ENCODE peak calls at places on chromosomes 5 and 9, in four cellular contexts. One of them, this sample, is unnamed.
A peak's percentile ranks its signal among the peaks of the same experiment; 100 is the strongest.

GRCh38 chr9:38733503-38733902 is 13.6 kb upstream of the FAM240B start:
- DNase-seq in dorsolateral prefrontal cortex: no peak
- DNase-seq in omental fat pad: no peak
- DNase-seq in neural progenitor cell: no peak
- DNase-seq in this sample: no peak

GRCh38 chr5:143017992-143018391 is 247.8 kb downstream of the ARHGAP26 start:
- DNase-seq in dorsolateral prefrontal cortex: no peak
- DNase-seq in omental fat pad: no peak
- DNase-seq in neural progenitor cell: no peak
- DNase-seq in this sample: no peak

GRCh38 chr9:129276486-129277260 is 98.6 kb upstream of the IER5L start:
- DNase-seq in dorsolateral prefrontal cortex: peak; percentile 15
- DNase-seq in omental fat pad: no peak
- DNase-seq in neural progenitor cell: peak; percentile 11
- DNase-seq in this sample: no peak

GRCh38 chr9:122785269-122785668 is 3.5 kb upstream of the OR5C1 start:
- DNase-seq in dorsolateral prefrontal cortex: no peak
- DNase-seq in omental fat pad: no peak
- DNase-seq in neural progenitor cell: no peak
- DNase-seq in this sample: no peak

GRCh38 chr5:174520420-174521396 is 203.7 kb upstream of the MSX2 start:
- DNase-seq in dorsolateral prefrontal cortex: no peak
- DNase-seq in omental fat pad: no peak
- DNase-seq in neural progenitor cell: peak; percentile 94
- DNase-seq in this sample: no peak

GRCh38 chr5:139378941-139379361 is 4.1 kb downstream of the SLC23A1 start:
- DNase-seq in dorsolateral prefrontal cortex: no peak
- DNase-seq in omental fat pad: no peak
- DNase-seq in neural progenitor cell: no peak
- DNase-seq in this sample: no peak

GRCh38 chr5:80481019-80481893 is 6.6 kb upstream of the FAM151B start:
- DNase-seq in dorsolateral prefrontal cortex: no peak
- DNase-seq in omental fat pad: no peak
- DNase-seq in neural progenitor cell: peak; percentile 57
- DNase-seq in this sample: no peak

GRCh38 chr5:108661590-108662219 is 86.0 kb upstream of the FER start:
- DNase-seq in dorsolateral prefrontal cortex: no peak
- DNase-seq in omental fat pad: no peak
- DNase-seq in neural progenitor cell: no peak
- DNase-seq in this sample: no peak

GRCh38 chr9:114272739-114273431 is 50.0 kb upstream of the ORM1 start:
- DNase-seq in dorsolateral prefrontal cortex: no peak
- DNase-seq in omental fat pad: peak; percentile 1
- DNase-seq in neural progenitor cell: no peak
- DNase-seq in this sample: no peak

GRCh38 chr9:95373765-95374435 is 56.4 kb upstream of the FANCC start:
- DNase-seq in dorsolateral prefrontal cortex: no peak
- DNase-seq in omental fat pad: no peak
- DNase-seq in neural progenitor cell: no peak
- DNase-seq in this sample: no peak

GRCh38 chr9:28808042-28808441 is 1234.8 kb upstream of the C9orf72 start:
- DNase-seq in dorsolateral prefrontal cortex: no peak
- DNase-seq in omental fat pad: no peak
- DNase-seq in neural progenitor cell: no peak
- DNase-seq in this sample: no peak

GRCh38 chr5:163841-164240 is 27.5 kb upstream of the LRRC14B start:
- DNase-seq in dorsolateral prefrontal cortex: no peak
- DNase-seq in omental fat pad: no peak
- DNase-seq in neural progenitor cell: no peak
- DNase-seq in this sample: no peak

GRCh38 chr5:140224658-140225057 is 49.7 kb downstream of the CYSTM1 start:
- DNase-seq in dorsolateral prefrontal cortex: no peak
- DNase-seq in omental fat pad: no peak
- DNase-seq in neural progenitor cell: no peak
- DNase-seq in this sample: no peak

GRCh38 chr5:148976569-148977321 is 86.1 kb downstream of the SH3TC2 start:
- DNase-seq in dorsolateral prefrontal cortex: no peak
- DNase-seq in omental fat pad: no peak
- DNase-seq in neural progenitor cell: peak; percentile 57
- DNase-seq in this sample: no peak

GRCh38 chr9:110112792-110113191 is 95.2 kb downstream of the C9orf152 start:
- DNase-seq in dorsolateral prefrontal cortex: no peak
- DNase-seq in omental fat pad: no peak
- DNase-seq in neural progenitor cell: no peak
- DNase-seq in this sample: no peak

GRCh38 chr5:43401827-43402226 is 10.4 kb downstream of the CCL28 start:
- DNase-seq in dorsolateral prefrontal cortex: no peak
- DNase-seq in omental fat pad: no peak
- DNase-seq in neural progenitor cell: peak; percentile 4
- DNase-seq in this sample: no peak

GRCh38 chr9:124660341-124660801 is 110.7 kb downstream of the NR6A1 start:
- DNase-seq in dorsolateral prefrontal cortex: peak; percentile 38
- DNase-seq in omental fat pad: no peak
- DNase-seq in neural progenitor cell: peak; percentile 83
- DNase-seq in this sample: no peak

GRCh38 chr5:133786432-133786831 is 174.1 kb upstream of the FSTL4 start:
- DNase-seq in dorsolateral prefrontal cortex: no peak
- DNase-seq in omental fat pad: no peak
- DNase-seq in neural progenitor cell: no peak
- DNase-seq in this sample: no peak

GRCh38 chr9:10232352-10232930 is 380.4 kb downstream of the PTPRD start:
- DNase-seq in dorsolateral prefrontal cortex: no peak
- DNase-seq in omental fat pad: no peak
- DNase-seq in neural progenitor cell: no peak
- DNase-seq in this sample: no peak
- TF ChIP-seq CTCF in dorsolateral prefrontal cortex: peak; percentile 39
- TF ChIP-seq CTCF in omental fat pad: no peak
- TF ChIP-seq CTCF in neural progenitor cell: peak; percentile 30
- TF ChIP-seq CTCF in this sample: no peak

GRCh38 chr9:131272212-131272611 is 4.1 kb downstream of the FAM78A start:
- DNase-seq in dorsolateral prefrontal cortex: no peak
- DNase-seq in omental fat pad: no peak
- DNase-seq in neural progenitor cell: no peak
- DNase-seq in this sample: no peak

GRCh38 chr9:131273791-131274673 is 2.3 kb downstream of the FAM78A start:
- DNase-seq in dorsolateral prefrontal cortex: no peak
- DNase-seq in omental fat pad: no peak
- DNase-seq in neural progenitor cell: no peak
- DNase-seq in this sample: no peak

GRCh38 chr9:131271506-131271931 is 4.8 kb downstream of the FAM78A start:
- DNase-seq in dorsolateral prefrontal cortex: no peak
- DNase-seq in omental fat pad: no peak
- DNase-seq in neural progenitor cell: no peak
- DNase-seq in this sample: no peak

GRCh38 chr9:131274674-131275331 is 1.5 kb downstream of the FAM78A start:
- DNase-seq in dorsolateral prefrontal cortex: no peak
- DNase-seq in omental fat pad: no peak
- DNase-seq in neural progenitor cell: no peak
- DNase-seq in this sample: no peak

GRCh38 chr9:131273146-131273545 is 3.2 kb downstream of the FAM78A start:
- DNase-seq in dorsolateral prefrontal cortex: no peak
- DNase-seq in omental fat pad: no peak
- DNase-seq in neural progenitor cell: no peak
- DNase-seq in this sample: no peak
- TF ChIP-seq CTCF in dorsolateral prefrontal cortex: no peak
- TF ChIP-seq CTCF in omental fat pad: no peak
- TF ChIP-seq CTCF in neural progenitor cell: no peak
- TF ChIP-seq CTCF in this sample: no peak

DNA sequence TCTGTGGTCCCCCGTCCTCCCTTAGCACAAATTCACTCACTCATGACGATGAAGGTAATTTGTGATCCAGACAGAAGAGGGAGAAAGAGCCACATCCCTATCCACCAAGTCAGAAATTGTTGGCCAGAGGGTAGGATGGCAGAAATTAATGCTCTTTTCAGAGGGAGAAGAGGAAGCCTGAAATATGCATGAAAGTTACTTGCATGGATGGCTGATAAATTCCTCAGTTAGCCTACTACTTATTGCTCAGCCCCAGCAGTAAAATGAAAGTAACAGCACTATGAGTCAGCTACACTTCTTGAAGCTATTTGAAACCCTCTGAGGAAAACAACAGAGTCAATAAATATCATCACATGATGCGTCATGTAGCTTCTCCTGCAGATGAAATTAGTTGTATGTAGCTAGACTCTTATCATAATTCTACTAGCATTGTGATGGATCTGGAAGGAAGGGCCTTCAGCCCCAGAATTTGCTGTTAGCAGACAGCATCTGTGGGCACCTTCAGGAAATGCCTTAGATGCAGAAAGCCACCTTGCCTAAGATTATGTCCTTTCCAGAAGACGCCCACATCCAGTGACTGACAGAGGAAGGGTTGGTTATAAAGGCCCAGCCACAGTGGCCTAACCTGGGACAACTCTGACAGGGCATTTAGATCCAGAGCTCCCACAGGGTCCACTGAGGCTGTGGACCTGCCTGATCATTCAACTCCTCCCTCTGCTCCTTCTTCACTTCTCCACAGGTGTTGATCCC is 81.2 kb upstream of the CCDC112 start:
- DNase-seq in dorsolateral prefrontal cortex: no peak
- DNase-seq in omental fat pad: no peak
- DNase-seq in neural progenitor cell: no peak
- DNase-seq in this sample: no peak
- TF ChIP-seq CTCF in dorsolateral prefrontal cortex: peak; percentile 41
- TF ChIP-seq CTCF in omental fat pad: no peak
- TF ChIP-seq CTCF in neural progenitor cell: no peak
- TF ChIP-seq CTCF in this sample: no peak

DNA sequence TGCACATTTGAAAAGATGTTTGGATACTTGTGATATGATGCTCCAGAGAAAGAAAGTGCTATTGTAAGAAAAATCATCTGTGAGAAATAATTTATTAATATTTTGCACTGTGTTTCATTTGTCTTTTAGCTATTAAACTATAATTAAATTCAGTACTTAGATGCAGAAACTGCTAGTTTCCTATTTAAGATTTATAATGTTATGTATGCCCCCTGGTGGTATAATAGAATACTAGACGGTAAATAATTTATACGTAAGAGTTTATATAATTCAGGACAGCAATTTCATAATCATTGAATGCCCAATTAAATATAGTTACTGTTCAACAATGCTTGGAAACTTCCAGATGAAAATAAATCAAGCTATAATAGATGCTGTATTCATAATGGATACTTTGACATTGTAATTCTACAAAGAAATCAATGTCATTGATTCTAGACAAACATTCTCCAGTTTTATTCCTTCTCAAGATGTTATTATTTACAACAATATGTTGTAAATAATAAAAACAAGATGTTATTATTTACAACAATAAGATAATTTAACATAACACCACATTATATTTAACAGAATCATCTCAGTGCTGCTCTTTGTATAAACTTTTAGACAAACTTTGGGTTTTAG is 101.0 kb downstream of the TMEM232 start:
- DNase-seq in dorsolateral prefrontal cortex: no peak
- DNase-seq in omental fat pad: no peak
- DNase-seq in neural progenitor cell: peak; percentile 31
- DNase-seq in this sample: no peak
- TF ChIP-seq CTCF in dorsolateral prefrontal cortex: peak; percentile 68
- TF ChIP-seq CTCF in omental fat pad: no peak
- TF ChIP-seq CTCF in neural progenitor cell: peak; percentile 71
- TF ChIP-seq CTCF in this sample: peak; percentile 77

DNA sequence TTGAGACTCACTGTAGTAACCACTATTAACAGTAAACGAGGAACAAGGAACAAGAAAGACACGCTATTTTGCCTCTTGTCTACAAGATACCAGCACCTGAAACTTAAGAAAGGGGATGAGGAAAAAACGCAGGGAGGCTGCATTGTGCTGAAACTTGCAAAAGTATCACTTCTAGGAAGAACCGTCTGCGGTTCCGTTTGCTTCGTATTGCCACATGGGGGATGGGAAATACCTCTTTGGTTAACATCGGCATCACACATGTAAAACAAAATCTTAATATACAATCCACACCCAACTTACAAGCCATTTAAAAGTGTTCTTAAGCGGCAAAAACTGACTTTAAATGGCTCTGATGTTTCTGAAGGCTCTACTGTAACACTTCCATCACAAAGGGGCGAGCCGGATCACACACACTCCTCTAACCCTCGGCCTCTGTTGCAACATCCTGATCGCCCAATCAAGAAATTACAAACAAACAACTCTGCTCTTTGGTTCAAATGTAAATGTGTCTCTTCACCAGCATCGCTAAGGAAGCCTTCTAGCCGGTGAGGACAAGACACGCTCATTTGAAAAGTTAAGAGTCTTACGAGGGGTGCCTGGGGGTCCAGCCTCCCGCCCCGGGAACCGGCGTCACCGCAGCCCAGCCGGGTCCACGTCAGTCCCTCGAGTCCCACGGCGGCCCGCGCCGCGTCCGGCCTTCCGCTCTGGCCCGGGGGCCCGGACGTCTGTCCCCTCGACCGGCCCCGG is 621 bp downstream of the SEC16A start:
- DNase-seq in dorsolateral prefrontal cortex: no peak
- DNase-seq in omental fat pad: no peak
- DNase-seq in neural progenitor cell: peak; percentile 38
- DNase-seq in this sample: no peak
- TF ChIP-seq CTCF in dorsolateral prefrontal cortex: no peak
- TF ChIP-seq CTCF in omental fat pad: no peak
- TF ChIP-seq CTCF in neural progenitor cell: no peak
- TF ChIP-seq CTCF in this sample: no peak

GRCh38 chr5:159441441-159441840 is 111.2 kb upstream of the IL12B start:
- DNase-seq in dorsolateral prefrontal cortex: no peak
- DNase-seq in omental fat pad: no peak
- DNase-seq in neural progenitor cell: peak; percentile 56
- DNase-seq in this sample: no peak
- TF ChIP-seq CTCF in dorsolateral prefrontal cortex: no peak
- TF ChIP-seq CTCF in omental fat pad: no peak
- TF ChIP-seq CTCF in neural progenitor cell: peak; percentile 49
- TF ChIP-seq CTCF in this sample: peak; percentile 20

GRCh38 chr9:133924453-133924852 is 67.7 kb downstream of the VAV2 start:
- DNase-seq in dorsolateral prefrontal cortex: no peak
- DNase-seq in omental fat pad: no peak
- DNase-seq in neural progenitor cell: no peak
- DNase-seq in this sample: no peak
- TF ChIP-seq CTCF in dorsolateral prefrontal cortex: no peak
- TF ChIP-seq CTCF in omental fat pad: no peak
- TF ChIP-seq CTCF in neural progenitor cell: peak; percentile 4
- TF ChIP-seq CTCF in this sample: no peak

This sample was measured in mesothelial cell of epicardium.